ENCODE peak calls at places on chromosomes 16 and 17, in four cellular contexts. N is H1, O is GM12878, W is K562. M is an unnamed sample. For H3K4me1, the result is how much of the 10 kb centered on the place peaks cover.

GRCh38 chr16:66949472-66949871 is 11.6 kb upstream of the CES3 start:
- DNase-seq in N (no peak), O (no peak), W (no peak), M (no peak)

GRCh38 chr16:88358033-88358481 is 24.7 kb upstream of the ZNF469 start:
- DNase-seq in N (no peak), O (no peak), W (no peak), M (no peak)

GRCh38 chr17:75683467-75684041 is 16.4 kb downstream of the SAP30BP start:
- DNase-seq in N (no peak), O (no peak), W (peak), M (peak)

GRCh38 chr17:45332989-45333701 is 16.3 kb upstream of the MAP3K14 start:
- DNase-seq in N (no peak), O (no peak), W (peak), M (no peak)

GRCh38 chr16:66081967-66082366 is 284.5 kb upstream of the CDH5 start:
- DNase-seq in N (peak), O (no peak), W (no peak), M (peak)

GRCh38 chr17:62637809-62638208 is 10.3 kb downstream of the MRC2 start:
- DNase-seq in N (no peak), O (no peak), W (no peak), M (peak)

GRCh38 chr16:1199342-1200013 is 25.6 kb downstream of the TPSG1 start:
- DNase-seq in N (no peak), O (no peak), W (peak), M (no peak)

GRCh38 chr16:24118126-24118821 is 137.9 kb upstream of the CACNG3 start:
- DNase-seq in N (no peak), O (no peak), W (no peak), M (no peak)

GRCh38 chr17:41467546-41467945 is 360 bp upstream of the KRT32 start:
- DNase-seq in N (no peak), O (no peak), W (no peak), M (no peak)

GRCh38 chr16:1202274-1202673 is 22.8 kb downstream of the TPSG1 start:
- DNase-seq in N (no peak), O (no peak), W (no peak), M (no peak)

GRCh38 chr17:1720856-1721386 is 3.6 kb upstream of the WDR81 start:
- DNase-seq in N (no peak), O (no peak), W (no peak), M (peak)

GRCh38 chr16:75282811-75283281 is 31.4 kb upstream of the BCAR1 start:
- DNase-seq in N (no peak), O (no peak), W (no peak), M (no peak)

GRCh38 chr17:78174332-78174869 is 6.0 kb downstream of the SYNGR2 start:
- DNase-seq in N (no peak), O (no peak), W (no peak), M (no peak)

GRCh38 chr16:70664325-70665112 is 18.2 kb downstream of the IL34 start:
- DNase-seq in N (no peak), O (no peak), W (no peak), M (no peak)

GRCh38 chr16:68644715-68645493 is at the start of gene CDH3:
- DNase-seq in N (peak), O (no peak), W (peak), M (peak)

GRCh38 chr16:67719778-67720144 is 645 bp upstream of the GFOD2 start:
- DNase-seq in N (no peak), O (no peak), W (peak), M (no peak)

GRCh38 chr16:85153656-85154091 is 41.4 kb upstream of the CIBAR2 start:
- DNase-seq in N (no peak), O (no peak), W (no peak), M (no peak)

GRCh38 chr17:3535253-3535995 is 22.2 kb downstream of the TRPV3 start:
- DNase-seq in N (peak), O (no peak), W (peak), M (peak)

GRCh38 chr17:44222112-44222869 is 2.8 kb upstream of the UBTF start:
- DNase-seq in N (no peak), O (no peak), W (peak), M (peak)

GRCh38 chr16:19884611-19885455 is at the start of gene GPRC5B:
- DNase-seq in N (no peak), O (no peak), W (peak), M (no peak)

GRCh38 chr16:75494696-75495601 is at the start of gene CHST6:
- DNase-seq in N (no peak), O (no peak), W (peak), M (no peak)

GRCh38 chr17:77391668-77392375 is 251.1 kb downstream of the SEC14L1 start:
- DNase-seq in N (peak), O (no peak), W (no peak), M (no peak)

GRCh38 chr16:85171004-85171808 is 58.9 kb upstream of the CIBAR2 start:
- DNase-seq in N (no peak), O (no peak), W (no peak), M (no peak)

GRCh38 chr16:15856901-15857778 is at the start of gene MYH11:
- DNase-seq in N (no peak), O (no peak), W (peak), M (no peak)

GRCh38 chr17:48748728-48749566 is 20.4 kb upstream of the HOXB13 start:
- DNase-seq in N (no peak), O (no peak), W (no peak), M (no peak)

GRCh38 chr17:1492249-1493206 is at the start of gene MYO1C:
- DNase-seq in N (no peak), O (no peak), W (no peak), M (no peak)

GRCh38 chr16:75099738-75100615 is 16.6 kb downstream of the LDHD start:
- DNase-seq in N (no peak), O (no peak), W (no peak), M (no peak)

GRCh38 chr17:62456016-62456415 is 22.6 kb upstream of the TLK2 start:
- DNase-seq in N (no peak), O (no peak), W (no peak), M (no peak)

GRCh38 chr16:66858740-66859396 is 14.7 kb downstream of the CA7 start:
- DNase-seq in N (no peak), O (no peak), W (no peak), M (peak)

GRCh38 chr17:48718162-48718780 is 4.0 kb downstream of the PRAC1 start:
- DNase-seq in N (no peak), O (no peak), W (no peak), M (no peak)

GRCh38 chr17:29585080-29585751 is 4.2 kb downstream of the GIT1 start:
- DNase-seq in N (no peak), O (no peak), W (no peak), M (no peak)

GRCh38 chr17:12995106-12995895 is 22.5 kb downstream of the ELAC2 start:
- DNase-seq in N (no peak), O (no peak), W (no peak), M (no peak)

GRCh38 chr16:88857728-88858339 is 907 bp downstream of the TRAPPC2L start:
- DNase-seq in N (peak), O (no peak), W (peak), M (peak)

GRCh38 chr16:67666032-67666537 is 465 bp downstream of the ENKD1 start:
- DNase-seq in N (no peak), O (no peak), W (peak), M (no peak)

GRCh38 chr16:4184038-4184702 is 57.7 kb downstream of the SRL start:
- DNase-seq in N (no peak), O (no peak), W (no peak), M (no peak)

GRCh38 chr17:16934133-16934795 is 37.7 kb downstream of the TNFRSF13B start:
- DNase-seq in N (no peak), O (no peak), W (no peak), M (no peak)

GRCh38 chr17:73302189-73302588 is 9.6 kb downstream of the CDC42EP4 start:
- DNase-seq in N (no peak), O (no peak), W (no peak), M (no peak)
- H3K4me1 ChIP-seq in N (under half), O (under half), W (under half), M (half or more)

GRCh38 chr16:14562691-14563491 is 67.2 kb downstream of the PARN start:
- DNase-seq in N (no peak), O (no peak), W (no peak), M (no peak)

GRCh38 chr16:14564323-14564722 is 65.7 kb downstream of the PARN start:
- DNase-seq in N (no peak), O (no peak), W (no peak), M (no peak)

GRCh38 chr16:14565688-14566025 is 64.4 kb downstream of the PARN start:
- DNase-seq in N (no peak), O (no peak), W (no peak), M (no peak)

GRCh38 chr16:14566599-14566998 is 63.5 kb downstream of the PARN start:
- DNase-seq in N (no peak), O (no peak), W (no peak), M (no peak)

GRCh38 chr16:14564881-14565687 is 65.0 kb downstream of the PARN start:
- DNase-seq in N (no peak), O (no peak), W (no peak), M (no peak)
- TF ChIP-seq EGR1 in N (no peak), O (no peak), W (no peak), M (no peak)

GRCh38 chr16:58123896-58124600 is 5.1 kb downstream of the CFAP20 start:
- DNase-seq in N (no peak), O (no peak), W (no peak), M (no peak)
- H3K4me1 ChIP-seq in N (under half), O (under half), W (under half), M (under half)

DNA sequence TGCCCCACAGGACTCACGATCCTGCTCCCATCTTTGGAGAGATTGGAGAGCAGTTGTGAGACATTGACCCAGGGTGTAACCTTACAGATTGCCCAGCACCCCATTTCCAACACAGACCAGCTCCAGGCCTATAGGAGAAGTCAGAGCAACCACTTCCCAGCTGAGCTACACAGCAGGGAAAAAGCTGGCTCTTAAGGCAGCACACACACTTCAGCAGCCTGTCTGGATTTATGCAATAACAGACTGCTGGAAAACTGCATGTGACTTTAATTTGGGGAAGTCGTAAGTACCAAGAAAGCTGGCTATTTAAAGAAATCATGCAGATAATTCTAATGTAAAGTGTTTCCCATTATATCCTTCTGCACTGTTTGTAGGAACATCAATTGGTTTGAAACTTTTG is 30.8 kb downstream of the NOG start:
- DNase-seq in N (no peak), O (no peak), W (no peak), M (no peak)
- TF ChIP-seq EGR1 in N (no peak), O (no peak), W (no peak), M (no peak)

DNA sequence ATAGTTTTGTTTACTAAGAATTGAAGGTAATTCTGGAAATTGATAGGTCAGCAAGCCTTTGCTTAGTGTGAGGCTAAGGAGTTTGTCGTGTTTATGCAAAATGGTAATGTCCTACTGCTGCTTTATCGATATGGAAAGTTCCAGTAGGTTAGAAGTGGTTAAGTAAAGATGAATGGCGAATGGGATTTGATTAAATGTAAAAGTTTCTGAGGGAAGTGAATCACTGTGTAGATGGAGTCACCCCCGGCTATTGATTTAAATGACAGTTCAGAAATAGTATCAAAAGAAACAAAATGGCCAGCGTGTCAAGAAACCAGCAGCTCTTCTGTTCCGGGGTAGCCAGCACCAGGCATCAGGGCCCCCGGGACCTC is 131.4 kb downstream of the RPTOR start:
- DNase-seq in N (no peak), O (no peak), W (no peak), M (no peak)
- H3K4me1 ChIP-seq in N (under half), O (under half), W (under half), M (under half)

GRCh38 chr17:18980682-18981384 is 23.7 kb downstream of the FAM83G start:
- DNase-seq in N (no peak), O (no peak), W (no peak), M (no peak)

GRCh38 chr17:18981385-18981641 is 23.3 kb downstream of the FAM83G start:
- DNase-seq in N (no peak), O (no peak), W (no peak), M (no peak)

GRCh38 chr17:18978655-18979054 is 25.9 kb downstream of the FAM83G start:
- DNase-seq in N (no peak), O (no peak), W (no peak), M (no peak)

GRCh38 chr17:18984273-18985114 is 20.1 kb downstream of the FAM83G start:
- DNase-seq in N (no peak), O (no peak), W (no peak), M (no peak)

GRCh38 chr17:18981642-18982424 is 22.7 kb downstream of the FAM83G start:
- DNase-seq in N (no peak), O (no peak), W (peak), M (peak)
- TF ChIP-seq EGR1 in N (no peak), O (no peak), W (no peak), M (no peak)

GRCh38 chr16:57617604-57618111 is 10.8 kb upstream of the ADGRG1 start:
- DNase-seq in N (no peak), O (no peak), W (no peak), M (no peak)
- H3K4me1 ChIP-seq in N (under half), O (under half), W (under half), M (under half)

GRCh38 chr16:8892101-8892575 is 10.0 kb downstream of the LITAFD start:
- DNase-seq in N (no peak), O (peak), W (no peak), M (no peak)
- TF ChIP-seq EGR1 in N (no peak), O (peak), W (no peak), M (no peak)